ENCODE peak calls at places on chromosomes 16 and 17, in four cellular contexts. J, Z, U and Y are unnamed samples. For H3K4me1, the result is how much of the 10 kb centered on the place peaks cover.

GRCh38 chr17:17057057-17057551 is 14.8 kb downstream of the MPRIP start:
- DNase-seq in J (no peak), Z (no peak), U (no peak), Y (no peak)

GRCh38 chr16:1645914-1646525 is 32.1 kb upstream of the JPT2 start:
- DNase-seq in J (peak), Z (no peak), U (peak), Y (no peak)

GRCh38 chr17:35341465-35341992 is 31.9 kb downstream of the SLFN11 start:
- DNase-seq in J (no peak), Z (no peak), U (no peak), Y (no peak)

GRCh38 chr17:2282297-2282873 is 21.2 kb downstream of the SMG6 start:
- DNase-seq in J (no peak), Z (peak), U (peak), Y (no peak)

GRCh38 chr17:41544497-41544896 is 16.4 kb upstream of the KRT19 start:
- DNase-seq in J (no peak), Z (no peak), U (peak), Y (no peak)

GRCh38 chr17:37483311-37484039 is 6.2 kb upstream of the DUSP14 start:
- DNase-seq in J (no peak), Z (no peak), U (peak), Y (no peak)

GRCh38 chr17:29179232-29180036 is 764 bp downstream of the MYO18A start:
- DNase-seq in J (peak), Z (peak), U (peak), Y (peak)

GRCh38 chr16:87600246-87600645 is 2.1 kb upstream of the JPH3 start:
- DNase-seq in J (no peak), Z (no peak), U (no peak), Y (no peak)

GRCh38 chr17:43827596-43827995 is 5.3 kb downstream of the MPP3 start:
- DNase-seq in J (no peak), Z (no peak), U (no peak), Y (no peak)

GRCh38 chr16:3908951-3909437 is 28.5 kb upstream of the CREBBP start:
- DNase-seq in J (no peak), Z (no peak), U (peak), Y (no peak)

GRCh38 chr16:86414991-86415740 is 95.2 kb upstream of the FOXF1 start:
- DNase-seq in J (no peak), Z (no peak), U (no peak), Y (no peak)

GRCh38 chr17:45234641-45235040 is 13.0 kb downstream of the FMNL1 start:
- DNase-seq in J (no peak), Z (peak), U (peak), Y (no peak)
- TF ChIP-seq CTCF in J (no peak), Z (peak), U (peak), Y (no peak)

GRCh38 chr17:73205326-73205980 is 12.6 kb downstream of the COG1 start:
- DNase-seq in J (peak), Z (no peak), U (no peak), Y (no peak)

GRCh38 chr17:73201215-73202069 is 8.6 kb downstream of the COG1 start:
- DNase-seq in J (no peak), Z (no peak), U (peak), Y (no peak)

GRCh38 chr17:73200476-73200875 is 7.6 kb downstream of the COG1 start:
- DNase-seq in J (no peak), Z (no peak), U (no peak), Y (no peak)

GRCh38 chr17:73203135-73203787 is 10.4 kb downstream of the COG1 start:
- DNase-seq in J (peak), Z (no peak), U (no peak), Y (no peak)

GRCh38 chr17:73203788-73204479 is 11.1 kb downstream of the COG1 start:
- DNase-seq in J (no peak), Z (no peak), U (no peak), Y (no peak)
- H3K4me3 ChIP-seq in J (no peak), Z (no peak), U (no peak), Y (no peak)

GRCh38 chr17:78365561-78366108 is 5.8 kb upstream of the SOCS3 start:
- DNase-seq in J (no peak), Z (no peak), U (no peak), Y (peak)
- H3K4me1 ChIP-seq in J (under half), Z (under half), U (under half), Y (under half)

GRCh38 chr16:61936522-61936921 is 99.7 kb downstream of the CDH8 start:
- DNase-seq in J (no peak), Z (no peak), U (no peak), Y (no peak)
- TF ChIP-seq CTCF in J (no peak), Z (peak), U (no peak), Y (no peak)

GRCh38 chr16:14362774-14363371 is 267.2 kb downstream of the PARN start:
- DNase-seq in J (no peak), Z (no peak), U (no peak), Y (no peak)
- H3K4me3 ChIP-seq in J (no peak), Z (no peak), U (no peak), Y (no peak)

DNA sequence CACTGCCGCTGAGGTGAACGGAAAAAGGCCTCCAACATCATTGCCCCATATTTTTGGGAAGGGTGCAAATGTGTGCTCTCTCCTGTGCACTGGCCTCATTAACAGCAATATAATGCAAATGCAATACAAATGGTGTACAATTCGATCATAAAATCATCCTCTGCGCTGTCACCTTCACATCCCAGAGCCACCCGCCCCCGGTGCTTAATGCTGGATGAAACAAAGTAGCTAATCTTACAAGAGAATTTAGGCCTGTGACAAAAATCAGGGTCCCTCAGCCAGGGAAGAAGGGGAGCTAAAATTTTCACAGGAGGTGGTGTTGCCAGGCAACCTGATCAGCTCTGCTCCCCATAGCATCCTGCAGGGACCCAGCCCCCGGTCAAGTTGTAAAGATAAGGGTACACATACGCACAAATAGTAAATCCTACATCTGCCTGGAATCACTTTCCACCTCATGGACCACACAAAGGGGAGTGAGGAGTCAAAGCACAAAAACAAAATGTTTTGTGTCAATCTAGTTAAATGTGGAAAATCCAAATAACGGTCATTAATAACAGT is 3.0 kb downstream of the TBC1D16 start:
- DNase-seq in J (no peak), Z (no peak), U (no peak), Y (no peak)
- H3K4me1 ChIP-seq in J (under half), Z (under half), U (under half), Y (under half)

DNA sequence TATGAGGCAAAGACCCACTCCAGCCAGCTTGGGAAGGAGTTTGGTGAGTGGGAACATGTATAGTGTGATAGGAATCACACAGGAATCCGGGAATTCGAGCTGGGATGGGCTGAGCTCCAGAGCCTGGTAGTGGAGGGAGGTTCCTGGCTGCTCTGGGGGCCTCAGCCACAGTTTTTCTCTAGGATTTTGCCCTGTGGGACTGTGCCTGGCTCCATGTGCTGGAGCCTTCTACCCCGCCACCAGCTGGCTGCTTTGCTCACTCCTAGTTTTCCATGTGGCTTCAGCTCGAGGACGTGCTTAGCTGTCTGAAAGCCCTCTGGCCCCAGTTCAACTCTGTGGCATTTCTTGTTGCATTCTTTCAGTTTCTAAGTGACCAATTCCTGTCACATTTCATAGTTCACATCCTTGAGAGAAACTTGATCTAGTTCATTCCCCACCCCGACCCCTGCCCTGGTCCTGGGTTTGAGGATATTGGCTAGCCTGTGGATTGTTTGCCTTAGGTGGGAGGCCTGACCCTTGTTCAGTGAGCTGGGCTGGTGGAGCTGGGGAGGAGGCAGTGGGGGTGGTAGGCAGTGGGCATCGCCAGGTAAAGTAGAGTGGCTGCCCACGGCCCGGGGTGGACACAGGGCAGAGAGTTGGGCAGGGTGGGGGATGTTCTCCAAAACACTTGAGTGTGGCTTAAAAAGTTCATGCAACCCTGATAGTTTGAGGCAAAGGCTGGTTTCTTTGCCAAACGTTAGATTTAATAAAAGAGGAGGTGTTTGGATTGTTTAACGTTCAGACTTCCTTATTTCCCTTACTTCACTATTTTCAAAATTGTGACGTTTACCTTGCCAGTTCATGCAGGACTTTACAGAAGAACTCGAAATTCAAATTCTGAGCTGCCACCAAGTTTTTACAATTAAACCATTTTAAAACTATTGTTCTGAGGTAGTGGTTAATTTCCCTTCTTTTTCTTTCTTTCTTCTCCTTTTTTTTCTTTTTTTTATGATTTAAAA is 5.2 kb downstream of the SEC14L1 start:
- DNase-seq in J (peak), Z (no peak), U (no peak), Y (peak)
- TF ChIP-seq CTCF in J (no peak), Z (no peak), U (no peak), Y (peak)

DNA sequence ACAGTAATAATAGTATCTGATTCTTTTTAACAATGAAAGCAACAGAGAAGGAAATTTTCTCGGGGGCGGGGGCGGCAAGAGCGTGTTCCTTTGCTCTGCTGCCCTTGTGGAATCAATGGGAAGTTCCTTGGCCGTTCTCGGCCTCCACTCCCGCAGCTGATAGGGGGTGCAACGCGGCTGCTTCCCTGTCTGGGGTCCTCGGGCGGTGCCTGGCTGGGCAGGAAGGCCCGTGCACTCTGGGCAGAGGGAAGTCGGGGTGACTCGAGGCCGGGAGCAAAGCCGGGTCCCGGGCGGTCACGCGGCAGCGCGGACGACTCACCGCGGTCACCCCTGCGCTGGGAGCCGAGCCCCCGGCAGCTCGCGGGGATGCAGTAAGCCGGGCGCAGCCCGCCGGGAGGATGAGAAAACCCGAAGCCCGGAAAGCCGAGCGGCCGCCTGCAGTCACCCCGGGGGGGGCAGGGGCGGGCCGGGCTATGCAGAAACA is 2.5 kb downstream of the TUBB3 start:
- DNase-seq in J (no peak), Z (no peak), U (no peak), Y (no peak)
- H3K4me3 ChIP-seq in J (peak), Z (peak), U (peak), Y (no peak)